ENCODE peak calls at places on chromosomes 16 and 17, in eight cellular contexts. W is ascending aorta, F is heart right ventricle, D is PC-3, Q is sigmoid colon, B is thoracic aorta, X is body of pancreas, M is stomach. H is an unnamed sample. For H3K9me3, the result is how much of the 10 kb centered on the place peaks cover.

GRCh38 chr17:15485045-15485444 is 17.6 kb upstream of the CDRT4 start:
- DNase-seq in W (no peak), F (no peak), D (no peak), Q (peak), B (no peak), X (no peak), M (no peak), H (no peak)

GRCh38 chr17:17098426-17099035 is 56.3 kb downstream of the MPRIP start:
- DNase-seq in W (no peak), F (peak), D (no peak), Q (peak), B (no peak), X (no peak), M (no peak), H (no peak)

GRCh38 chr16:89256651-89257254 is 39.2 kb downstream of the ZNF778 start:
- DNase-seq in W (peak), F (no peak), D (peak), Q (peak), B (no peak), X (no peak), M (peak), H (peak)

GRCh38 chr16:85986931-85987749 is 88.2 kb downstream of the IRF8 start:
- DNase-seq in W (no peak), F (no peak), D (no peak), Q (peak), B (no peak), X (no peak), M (no peak), H (peak)

GRCh38 chr17:66233023-66233753 is 4.0 kb upstream of the APOH start:
- DNase-seq in W (no peak), F (no peak), D (no peak), Q (no peak), B (no peak), X (no peak), M (no peak), H (no peak)

GRCh38 chr17:79652999-79653643 is 42.3 kb upstream of the RBFOX3 start:
- DNase-seq in W (no peak), F (no peak), D (no peak), Q (peak), B (no peak), X (no peak), M (no peak), H (no peak)

GRCh38 chr17:29037739-29038465 is 5.0 kb upstream of the PIPOX start:
- DNase-seq in W (no peak), F (no peak), D (no peak), Q (no peak), B (no peak), X (no peak), M (no peak), H (no peak)

GRCh38 chr17:41687828-41688640 is 651 bp upstream of the EIF1 start:
- DNase-seq in W (no peak), F (peak), D (peak), Q (peak), B (no peak), X (peak), M (peak), H (peak)

GRCh38 chr17:78965369-78965982 is 14.2 kb downstream of the LGALS3BP start:
- DNase-seq in W (no peak), F (no peak), D (no peak), Q (no peak), B (no peak), X (no peak), M (no peak), H (no peak)

GRCh38 chr16:67926181-67926742 is 5.4 kb downstream of the CTRL start:
- DNase-seq in W (peak), F (no peak), D (peak), Q (no peak), B (no peak), X (peak), M (peak), H (no peak)

GRCh38 chr16:81939164-81940067 is 71.9 kb downstream of the SDR42E1 start:
- DNase-seq in W (no peak), F (no peak), D (no peak), Q (no peak), B (no peak), X (no peak), M (no peak), H (peak)

GRCh38 chr16:86287641-86288201 is 222.6 kb upstream of the FOXF1 start:
- DNase-seq in W (no peak), F (no peak), D (no peak), Q (no peak), B (no peak), X (no peak), M (no peak), H (no peak)

GRCh38 chr17:7029659-7030058 is 6.2 kb upstream of the SLC16A13 start:
- DNase-seq in W (no peak), F (no peak), D (no peak), Q (no peak), B (no peak), X (no peak), M (no peak), H (no peak)

GRCh38 chr17:7712111-7712771 is 5.3 kb upstream of the DNAH2 start:
- DNase-seq in W (no peak), F (no peak), D (no peak), Q (no peak), B (no peak), X (no peak), M (no peak), H (no peak)

GRCh38 chr16:74627506-74628220 is 20.7 kb upstream of the GLG1 start:
- DNase-seq in W (no peak), F (no peak), D (no peak), Q (no peak), B (no peak), X (peak), M (peak), H (no peak)

GRCh38 chr17:79549111-79549915 is 61.5 kb downstream of the RBFOX3 start:
- DNase-seq in W (no peak), F (no peak), D (no peak), Q (peak), B (no peak), X (no peak), M (no peak), H (no peak)

GRCh38 chr16:5820472-5820871 is 722.9 kb upstream of the EEF2KMT start:
- DNase-seq in W (no peak), F (no peak), D (no peak), Q (no peak), B (no peak), X (no peak), M (no peak), H (no peak)

GRCh38 chr17:69173118-69173517 is 31.4 kb upstream of the ABCA6 start:
- DNase-seq in W (no peak), F (no peak), D (no peak), Q (no peak), B (no peak), X (no peak), M (no peak), H (no peak)

GRCh38 chr16:1680361-1680760 is 2.3 kb downstream of the JPT2 start:
- DNase-seq in W (no peak), F (no peak), D (no peak), Q (no peak), B (no peak), X (no peak), M (no peak), H (no peak)

GRCh38 chr17:80939151-80940145 is 52.2 kb upstream of the CHMP6 start:
- DNase-seq in W (no peak), F (no peak), D (no peak), Q (peak), B (no peak), X (no peak), M (no peak), H (no peak)

GRCh38 chr17:50364715-50365114 is 8.3 kb downstream of the MRPL27 start:
- DNase-seq in W (no peak), F (no peak), D (no peak), Q (peak), B (no peak), X (no peak), M (no peak), H (no peak)

GRCh38 chr16:69040144-69040909 is 65.1 kb upstream of the HAS3 start:
- DNase-seq in W (no peak), F (no peak), D (peak), Q (peak), B (no peak), X (no peak), M (no peak), H (peak)

GRCh38 chr17:63433746-63434591 is 12.1 kb downstream of the CYB561 start:
- DNase-seq in W (peak), F (peak), D (peak), Q (peak), B (peak), X (peak), M (peak), H (peak)

GRCh38 chr17:20095366-20096080 is 86.4 kb downstream of the SPECC1 start:
- DNase-seq in W (peak), F (peak), D (peak), Q (peak), B (peak), X (peak), M (peak), H (peak)

GRCh38 chr16:66266436-66267286 is 99.8 kb upstream of the CDH5 start:
- DNase-seq in W (no peak), F (peak), D (no peak), Q (peak), B (no peak), X (no peak), M (no peak), H (no peak)

GRCh38 chr17:82942166-82943130 is 102.6 kb upstream of the ZNF750 start:
- DNase-seq in W (no peak), F (peak), D (no peak), Q (peak), B (no peak), X (no peak), M (no peak), H (no peak)
- H3K9me3 ChIP-seq in W (under half), F (under half), D (under half), Q (under half), B (under half), X (under half), M (under half), H (under half)

GRCh38 chr17:64750891-64751677 is 89.0 kb upstream of the SMURF2 start:
- DNase-seq in W (no peak), F (no peak), D (no peak), Q (no peak), B (no peak), X (no peak), M (no peak), H (no peak)
- H3K9me3 ChIP-seq in W (under half), F (under half), D (under half), Q (under half), B (under half), X (under half), M (under half), H (under half)

DNA sequence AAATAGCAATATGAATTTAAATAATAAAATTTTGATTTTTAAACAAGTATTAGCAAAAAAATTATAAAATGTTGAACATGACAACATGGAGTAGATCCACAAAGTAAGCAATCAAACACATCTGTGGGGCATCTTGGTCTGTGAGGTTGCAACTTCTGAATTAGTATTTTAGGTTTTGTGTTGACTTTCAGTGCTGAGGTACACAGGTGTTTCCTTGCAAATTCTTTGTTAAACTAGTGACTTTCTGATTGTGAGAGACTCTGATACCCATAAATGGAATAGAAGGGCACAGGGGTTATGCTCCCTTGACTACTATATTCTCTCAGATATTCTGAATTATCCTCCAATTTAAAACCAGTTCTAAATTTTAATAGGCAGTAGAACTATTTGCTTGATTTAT is 841.7 kb downstream of the CDH8 start:
- DNase-seq in W (no peak), F (no peak), D (no peak), Q (no peak), B (no peak), X (no peak), M (no peak), H (no peak)
- H3K9me3 ChIP-seq in W (under half), F (under half), D (under half), Q (under half), B (under half), X (under half), M (under half), H (under half)

DNA sequence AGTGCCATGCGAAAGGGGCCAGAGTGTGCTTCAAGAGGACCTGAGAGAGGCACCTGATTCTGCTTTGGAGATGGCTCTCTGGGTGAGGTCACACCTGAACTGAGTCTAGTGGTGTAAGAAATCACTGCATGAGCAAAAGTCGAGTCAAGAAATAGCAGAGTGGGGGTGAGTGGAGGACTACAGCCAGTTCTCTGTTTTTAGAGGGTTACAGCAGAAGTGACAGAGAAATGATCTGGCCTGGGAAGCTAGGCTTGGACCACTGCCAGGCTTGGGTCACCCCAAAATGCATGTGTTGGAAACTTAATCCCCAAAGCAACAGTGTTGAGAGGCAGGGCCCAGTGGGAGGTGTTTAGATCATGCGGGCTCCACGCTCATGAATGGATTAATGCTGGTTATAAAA is 312.0 kb downstream of the CBLN1 start:
- DNase-seq in W (no peak), F (no peak), D (no peak), Q (no peak), B (no peak), X (no peak), M (no peak), H (no peak)
- H3K9me3 ChIP-seq in W (under half), F (under half), D (under half), Q (under half), B (under half), X (under half), M (under half), H (under half)

DNA sequence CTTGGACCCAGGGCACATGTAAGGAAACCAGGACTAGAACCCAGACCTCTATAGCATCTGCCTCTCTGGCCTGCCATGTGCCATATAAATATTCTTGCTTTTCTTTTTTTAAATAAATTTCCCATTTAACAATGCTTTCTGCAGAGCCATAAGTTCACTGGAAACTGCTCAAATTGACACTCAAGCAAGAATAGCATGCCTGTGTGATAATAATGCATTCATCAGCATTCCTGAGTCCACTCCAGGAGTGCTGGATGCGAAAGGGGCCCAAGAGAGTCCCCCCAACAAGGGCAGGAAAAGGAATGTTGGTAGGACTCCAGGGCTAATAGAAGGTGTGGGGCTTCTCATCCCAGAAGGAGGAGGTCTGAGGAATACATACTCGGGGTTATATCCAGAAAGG is 78.4 kb downstream of the HLF start:
- DNase-seq in W (no peak), F (no peak), D (no peak), Q (no peak), B (no peak), X (no peak), M (no peak), H (no peak)
- H3K9me3 ChIP-seq in W (under half), F (under half), D (under half), Q (under half), B (under half), X (under half), M (under half), H (under half)

DNA sequence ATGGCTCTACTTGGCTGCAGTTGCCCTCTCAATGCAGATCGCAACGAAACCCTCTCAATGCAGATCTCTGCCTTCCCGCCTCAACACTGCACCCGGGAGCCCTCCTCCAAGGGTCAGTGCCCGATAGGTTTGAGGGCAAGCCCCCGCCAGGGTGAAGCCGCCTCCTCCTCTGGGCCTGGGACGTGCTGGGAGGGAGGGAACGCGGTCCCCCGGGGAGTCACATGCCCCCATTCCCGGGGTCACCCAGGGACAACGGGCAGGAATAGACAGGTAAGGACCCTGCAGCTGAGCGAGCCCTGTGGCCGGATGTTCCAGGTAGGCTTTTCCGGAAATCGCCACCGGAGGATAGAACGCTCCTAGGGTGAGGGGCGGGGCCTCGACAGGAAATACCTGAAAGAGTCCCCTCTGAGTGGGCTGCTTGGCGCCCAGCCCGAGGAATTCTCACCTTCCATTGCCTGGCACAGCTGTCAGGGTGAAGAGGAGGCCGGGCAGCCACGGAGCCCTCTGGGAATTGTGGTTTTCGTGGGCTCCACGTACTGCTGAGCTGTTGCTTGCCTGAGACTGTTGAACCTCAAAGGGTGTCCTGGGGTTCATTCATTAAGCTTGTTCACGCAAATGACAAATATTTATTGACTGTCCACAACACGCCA is 12.8 kb downstream of the ZNF174 start:
- DNase-seq in W (no peak), F (no peak), D (no peak), Q (no peak), B (no peak), X (no peak), M (no peak), H (no peak)
- H3K9me3 ChIP-seq in W (half or more), F (under half), D (under half), Q (under half), B (half or more), X (under half), M (half or more), H (under half)

GRCh38 chr17:45004388-45004787 is 36.3 kb upstream of the C1QL1 start:
- DNase-seq in W (no peak), F (no peak), D (no peak), Q (no peak), B (no peak), X (no peak), M (no peak), H (no peak)
- H3K9me3 ChIP-seq in W (under half), F (under half), D (under half), Q (under half), B (under half), X (under half), M (under half), H (under half)

GRCh38 chr16:35748621-35749252 is 2289.3 kb downstream of the TP53TG3F start:
- DNase-seq in W (peak), F (peak), D (no peak), Q (no peak), B (no peak), X (no peak), M (no peak), H (no peak)
- H3K9me3 ChIP-seq in W (under half), F (under half), D (under half), Q (under half), B (under half), X (under half), M (half or more), H (under half)